ENCODE peak calls at places on chromosome 2, in four cellular contexts. R is A549, D is HepG2, F is GM12878. W is an unnamed sample.

GRCh38 chr2:118709786-118710185 is 137.7 kb downstream of the EN1 start:
- DNase-seq in F (no peak), R (no peak), D (no peak), W (no peak)

GRCh38 chr2:234495076-234495800 is 1.6 kb downstream of the ARL4C start:
- DNase-seq in R (peak; percentile 23), D (no peak), F (no peak), W (no peak)

GRCh38 chr2:235405612-235406361 is 88.1 kb upstream of the AGAP1 start:
- DNase-seq in D (no peak), F (no peak), R (no peak), W (no peak)

GRCh38 chr2:193521523-193521922 is 1326.8 kb upstream of the TMEFF2 start:
- DNase-seq in D (peak; percentile 5), R (no peak), F (no peak), W (no peak)

GRCh38 chr2:235191486-235191885 is 239.7 kb downstream of the SH3BP4 start:
- DNase-seq in D (no peak), R (no peak), F (no peak), W (no peak)

GRCh38 chr2:173028141-173028540 is 47.5 kb upstream of the MAP3K20 start:
- DNase-seq in F (no peak), R (no peak), D (no peak), W (no peak)

GRCh38 chr2:149739880-149740265 is 152.3 kb upstream of the MMADHC start:
- DNase-seq in D (no peak), R (no peak), F (no peak), W (no peak)

GRCh38 chr2:106990307-106990706 is 104.3 kb upstream of the ST6GAL2 start:
- DNase-seq in F (no peak), D (no peak), R (no peak), W (no peak)

GRCh38 chr2:88857951-88858406 is 166.5 kb downstream of the RPIA start:
- DNase-seq in D (no peak), R (peak; percentile 6), F (no peak), W (no peak)

GRCh38 chr2:152624805-152625204 is 92.5 kb downstream of the PRPF40A start:
- DNase-seq in R (no peak), F (no peak), D (no peak), W (no peak)

GRCh38 chr2:195535911-195536522 is 121.0 kb upstream of the SLC39A10 start:
- DNase-seq in R (no peak), D (no peak), F (peak; percentile 92), W (peak; percentile 67)

GRCh38 chr2:152055366-152056108 is 43.3 kb downstream of the CACNB4 start:
- DNase-seq in F (no peak), D (no peak), R (no peak), W (no peak)

GRCh38 chr2:198905881-198906612 is 551.7 kb downstream of the SATB2 start:
- DNase-seq in D (no peak), F (peak; percentile 45), R (no peak), W (no peak)

GRCh38 chr2:2573205-2573604 is 242.1 kb upstream of the MYT1L start:
- DNase-seq in D (no peak), F (no peak), R (no peak), W (no peak)

GRCh38 chr2:2571301-2572198 is 240.5 kb upstream of the MYT1L start:
- DNase-seq in R (no peak), D (no peak), F (no peak), W (no peak)

GRCh38 chr2:2570871-2571270 is 239.8 kb upstream of the MYT1L start:
- DNase-seq in F (no peak), R (no peak), D (no peak), W (no peak)

GRCh38 chr2:2573658-2574293 is 242.7 kb upstream of the MYT1L start:
- DNase-seq in F (peak; percentile 13), D (peak; percentile 3), R (peak; percentile 37), W (no peak)

DNA sequence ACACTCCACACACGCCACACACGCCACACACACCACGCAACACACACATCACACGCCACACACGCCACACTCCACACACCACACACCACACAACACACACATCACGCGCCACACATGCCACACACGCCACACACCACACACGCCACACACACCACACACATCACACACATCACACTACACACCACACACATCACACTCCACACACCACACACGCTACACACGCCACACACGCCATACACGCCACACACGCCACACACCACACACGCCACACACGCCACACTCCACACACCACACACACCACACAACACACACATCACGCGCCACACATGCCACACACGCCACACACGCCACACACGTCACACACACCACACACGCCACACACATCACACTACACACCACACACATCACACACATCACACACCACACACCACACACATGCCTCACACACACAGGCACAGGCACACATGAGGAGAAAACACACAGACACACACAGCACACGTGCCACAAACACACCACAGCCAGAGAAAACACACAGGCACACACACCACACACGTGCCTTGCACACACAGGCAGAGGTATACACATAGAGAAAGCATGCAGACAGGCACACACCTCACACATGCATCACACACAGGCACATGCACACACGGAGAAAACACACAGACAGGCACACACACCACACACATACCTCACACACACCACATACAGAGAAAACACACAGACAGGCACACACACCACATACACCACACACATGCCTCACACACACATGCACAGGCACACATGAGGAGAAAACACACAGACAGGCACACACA is 241.5 kb upstream of the MYT1L start:
- DNase-seq in R (no peak), D (no peak), F (no peak), W (no peak)
- TF ChIP-seq JUNB in R (no peak), D (no peak), F (no peak), W (no peak)

GRCh38 chr2:129396980-129397599 is 582.4 kb upstream of the RAB6C start:
- DNase-seq in F (peak; percentile 21), R (peak; percentile 39), D (peak; percentile 45), W (peak; percentile 47)
- TF ChIP-seq KDM1A in F (no peak), R (no peak), D (no peak), W (no peak)

GRCh38 chr2:120761164-120761861 is 25.6 kb downstream of the GLI2 start:
- DNase-seq in F (no peak), R (no peak), D (no peak), W (no peak)

GRCh38 chr2:120758181-120759048 is 22.7 kb downstream of the GLI2 start:
- DNase-seq in R (no peak), D (no peak), F (no peak), W (no peak)

GRCh38 chr2:120760446-120761135 is 24.9 kb downstream of the GLI2 start:
- DNase-seq in R (no peak), D (no peak), F (no peak), W (no peak)

GRCh38 chr2:120761911-120762310 is 26.2 kb downstream of the GLI2 start:
- DNase-seq in D (no peak), F (no peak), R (no peak), W (no peak)

GRCh38 chr2:120759543-120760331 is 24.1 kb downstream of the GLI2 start:
- DNase-seq in D (no peak), F (no peak), R (no peak), W (no peak)
- TF ChIP-seq JUNB in D (no peak), F (no peak), R (no peak), W (no peak)

GRCh38 chr2:23377772-23378171 is 7.2 kb upstream of the KLHL29 start:
- DNase-seq in R (no peak), F (no peak), D (no peak), W (no peak)
- TF ChIP-seq KDM1A in R (no peak), F (no peak), D (no peak), W (no peak)

GRCh38 chr2:155947069-155947468 is 385.5 kb downstream of the NR4A2 start:
- DNase-seq in R (no peak), F (no peak), D (no peak), W (no peak)
- TF ChIP-seq JUNB in R (no peak), F (no peak), D (no peak), W (no peak)

DNA sequence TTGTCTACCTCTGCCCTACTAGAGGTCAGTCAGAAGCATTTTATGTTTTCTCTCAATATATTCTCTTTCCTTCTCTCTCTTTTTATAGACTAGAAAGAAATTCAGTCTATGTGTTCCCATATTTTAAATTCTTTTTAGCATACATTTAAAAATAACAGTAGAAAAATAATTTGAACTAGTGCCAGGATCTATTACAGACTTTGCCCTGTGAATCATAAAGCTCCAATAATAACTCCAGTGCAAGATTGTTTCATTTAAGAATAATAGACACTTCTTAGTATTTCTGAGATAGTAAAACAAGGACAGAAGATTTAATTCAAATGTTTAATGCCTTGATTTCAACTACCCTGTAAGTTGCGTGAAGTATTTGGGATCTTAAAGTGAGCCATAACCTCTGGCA is 60.1 kb downstream of the ITGB6 start:
- DNase-seq in R (no peak), D (no peak), F (no peak), W (no peak)
- TF ChIP-seq KDM1A in R (no peak), D (no peak), F (no peak), W (no peak)

GRCh38 chr2:224073676-224074075 is 34.6 kb upstream of the SERPINE2 start:
- DNase-seq in R (no peak), F (no peak), D (no peak), W (no peak)
- TF ChIP-seq JUNB in R (no peak), F (no peak), D (no peak), W (no peak)

GRCh38 chr2:55865095-55865835 is 58.3 kb downstream of the EFEMP1 start:
- DNase-seq in F (no peak), R (peak; percentile 41), D (no peak), W (no peak)

GRCh38 chr2:55864351-55865084 is 59.1 kb downstream of the EFEMP1 start:
- DNase-seq in F (no peak), R (no peak), D (no peak), W (no peak)

GRCh38 chr2:55862269-55862668 is 61.3 kb downstream of the EFEMP1 start:
- DNase-seq in D (no peak), R (peak; percentile 86), F (no peak), W (no peak)

GRCh38 chr2:55861733-55862132 is 61.8 kb downstream of the EFEMP1 start:
- DNase-seq in F (no peak), D (no peak), R (no peak), W (no peak)

GRCh38 chr2:55862673-55863390 is 60.8 kb downstream of the EFEMP1 start:
- DNase-seq in F (no peak), D (no peak), R (peak; percentile 94), W (no peak)
- TF ChIP-seq KDM1A in F (no peak), D (no peak), R (no peak), W (no peak)

DNA sequence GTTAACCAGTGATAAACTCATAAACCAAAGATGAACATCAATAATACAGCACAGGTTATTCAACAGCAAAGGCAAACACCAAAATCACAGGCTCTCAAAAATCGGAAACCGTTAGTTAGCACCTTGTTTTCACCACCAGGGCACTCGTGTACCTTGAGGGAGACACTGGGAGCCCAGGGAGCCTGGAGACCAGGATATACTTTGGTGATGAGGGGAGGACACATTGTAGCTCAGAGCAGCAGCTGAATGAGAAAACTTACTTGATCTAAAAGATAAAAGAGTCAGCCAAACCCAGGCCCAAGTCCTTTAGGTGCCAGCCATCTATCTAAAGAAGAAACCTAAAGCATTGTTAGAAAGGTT is 19.4 kb downstream of the BCL11A start:
- DNase-seq in R (no peak), D (no peak), F (no peak), W (no peak)
- TF ChIP-seq JUNB in R (no peak), D (no peak), F (no peak), W (no peak)

GRCh38 chr2:7417845-7418244 is 500.6 kb downstream of the RNF144A start:
- DNase-seq in D (no peak), F (no peak), R (no peak), W (no peak)
- TF ChIP-seq KDM1A in D (no peak), F (no peak), R (no peak), W (no peak)